ENCODE peak calls at places on chromosomes 2 and 18, in seven cellular contexts. W, D, N, B, Z, M and O are unnamed samples.

GRCh38 chr2:71776227-71776626 is 322.9 kb downstream of the DYSF start:
- DNase-seq in Z (no peak), B (no peak), N (no peak), D (no peak), M (no peak), W (no peak), O (no peak)

GRCh38 chr2:54954705-54955357 is 95.4 kb downstream of the RTN4 start:
- DNase-seq in M (no peak), D (no peak), W (no peak), Z (no peak), B (no peak), N (no peak), O (no peak)

GRCh38 chr2:74374509-74375205 is 5.5 kb downstream of the DCTN1 start:
- DNase-seq in B (peak; percentile 19), M (peak; percentile 72), N (peak; percentile 71), D (peak; percentile 78), W (peak; percentile 57), Z (no peak), O (no peak)

GRCh38 chr2:168116448-168116847 is 130.9 kb downstream of the STK39 start:
- DNase-seq in B (no peak), Z (no peak), N (no peak), D (no peak), M (peak; percentile 13), W (no peak), O (no peak)

GRCh38 chr2:86274918-86275275 is 62.5 kb downstream of the REEP1 start:
- DNase-seq in B (no peak), W (peak; percentile 89), D (no peak), M (peak; percentile 15), Z (no peak), N (peak; percentile 89), O (peak; percentile 15)

GRCh38 chr2:211823886-211824479 is 714.6 kb downstream of the ERBB4 start:
- DNase-seq in W (no peak), D (no peak), M (no peak), B (no peak), Z (no peak), N (no peak), O (no peak)

GRCh38 chr2:28346587-28346986 is 46.1 kb upstream of the FOSL2 start:
- DNase-seq in W (peak; percentile 58), N (no peak), B (no peak), M (peak; percentile 89), D (no peak), Z (no peak), O (peak; percentile 50)

GRCh38 chr2:217370391-217370790 is 510.5 kb upstream of the TNP1 start:
- DNase-seq in Z (no peak), M (peak; percentile 77), W (no peak), D (no peak), N (no peak), B (no peak), O (no peak)

GRCh38 chr2:85012855-85013254 is 41.9 kb downstream of the KCMF1 start:
- DNase-seq in D (no peak), W (no peak), B (no peak), Z (no peak), N (no peak), M (peak; percentile 33), O (no peak)
- H3K36me3 ChIP-seq in D (no peaks in the 10 kb centered on the region), W (no peaks in the 10 kb centered on the region), B (no peaks in the 10 kb centered on the region), Z (no peaks in the 10 kb centered on the region), N (peaks cover 1% of the 10 kb centered on the region), M (peaks cover 6% of the 10 kb centered on the region), O (peaks cover 30% of the 10 kb centered on the region)

GRCh38 chr2:130303142-130303541 is 39.6 kb upstream of the IMP4 start:
- DNase-seq in Z (no peak), N (no peak), D (no peak), W (no peak), B (no peak), M (no peak), O (no peak)
- H3K9me3 ChIP-seq in Z (no peaks in the 10 kb centered on the region), N (no peaks in the 10 kb centered on the region), D (no peaks in the 10 kb centered on the region), W (no peaks in the 10 kb centered on the region), B (no peaks in the 10 kb centered on the region), M (no peaks in the 10 kb centered on the region), O (no peaks in the 10 kb centered on the region)

GRCh38 chr2:191255271-191255670 is 10.1 kb downstream of the MYO1B start:
- DNase-seq in Z (no peak), W (no peak), D (no peak), M (peak; percentile 43), N (no peak), B (no peak), O (no peak)

GRCh38 chr2:191251014-191251413 is 5.8 kb downstream of the MYO1B start:
- DNase-seq in B (no peak), N (no peak), D (no peak), W (no peak), Z (no peak), M (no peak), O (no peak)

GRCh38 chr2:191255756-191256312 is 10.6 kb downstream of the MYO1B start:
- DNase-seq in B (no peak), N (no peak), Z (no peak), W (no peak), D (no peak), M (peak; percentile 40), O (no peak)

GRCh38 chr2:191250400-191250799 is 5.2 kb downstream of the MYO1B start:
- DNase-seq in B (no peak), Z (no peak), N (no peak), D (no peak), M (peak; percentile 69), W (no peak), O (no peak)

DNA sequence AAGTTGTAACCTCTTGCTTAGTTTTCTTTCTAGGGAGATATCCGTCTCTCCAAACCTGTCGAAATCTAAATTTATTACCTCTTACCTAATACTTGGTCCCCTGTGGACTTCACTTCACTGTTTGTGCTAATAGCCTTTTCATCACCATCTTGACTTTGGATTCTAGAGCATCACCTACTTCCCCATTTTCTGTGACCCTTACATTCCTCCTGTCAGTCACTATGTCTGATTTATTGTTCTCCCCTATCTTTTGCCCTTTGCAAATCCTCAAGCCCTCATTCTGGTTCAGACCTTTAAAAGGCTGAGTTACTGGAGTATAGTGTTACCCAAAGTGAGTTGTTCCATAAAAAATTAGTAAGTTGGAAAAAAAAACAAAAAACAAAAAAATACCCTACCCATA is 7.5 kb downstream of the MYO1B start:
- DNase-seq in M (no peak), D (no peak), Z (no peak), N (no peak), W (no peak), B (no peak), O (no peak)
- H3K36me3 ChIP-seq in M (peaks cover 13% of the 10 kb centered on the region), D (no peaks in the 10 kb centered on the region), Z (no peaks in the 10 kb centered on the region), N (no peaks in the 10 kb centered on the region), W (no peaks in the 10 kb centered on the region), B (no peaks in the 10 kb centered on the region), O (peaks cover 20% of the 10 kb centered on the region)

DNA sequence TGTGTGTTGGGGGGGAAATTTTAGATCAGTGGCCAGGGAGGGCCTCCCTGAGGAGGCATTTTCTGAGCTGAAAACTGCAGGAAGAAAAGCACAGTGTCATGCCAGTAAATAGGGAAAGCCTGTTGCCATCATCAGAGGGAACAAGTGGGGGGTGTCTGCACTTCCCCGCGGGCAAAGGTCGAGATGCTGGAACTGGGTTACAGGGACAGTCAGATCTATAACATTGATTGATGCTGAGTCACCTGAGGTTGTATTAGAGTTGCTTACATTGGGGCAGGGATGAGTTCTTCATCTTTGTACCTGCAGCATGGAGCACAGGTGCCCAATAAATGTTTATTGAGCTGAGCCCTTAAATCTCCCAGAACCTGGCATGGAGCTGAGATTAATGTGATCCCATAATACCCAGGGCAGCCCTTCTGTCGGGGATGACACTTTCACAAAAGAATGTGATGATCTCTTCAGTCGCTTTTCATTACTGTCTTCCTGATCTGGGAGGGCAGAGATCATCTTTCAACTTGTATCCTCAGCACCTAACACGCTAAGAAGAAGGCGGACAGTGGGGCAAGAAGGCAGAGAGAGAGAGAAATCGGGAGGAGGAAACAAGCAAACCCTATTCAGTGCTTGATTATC is 5.9 kb upstream of the RNF152 start:
- DNase-seq in N (no peak), B (no peak), D (no peak), M (no peak), Z (no peak), W (peak; percentile 45), O (no peak)
- H3K9me3 ChIP-seq in N (no peaks in the 10 kb centered on the region), B (no peaks in the 10 kb centered on the region), D (no peaks in the 10 kb centered on the region), M (no peaks in the 10 kb centered on the region), Z (no peaks in the 10 kb centered on the region), W (no peaks in the 10 kb centered on the region), O (no peaks in the 10 kb centered on the region)

GRCh38 chr2:44314354-44314753 is 39.1 kb downstream of the SLC3A1 start:
- DNase-seq in Z (no peak), B (no peak), N (no peak), W (no peak), D (no peak), M (no peak), O (no peak)
- H3K36me3 ChIP-seq in Z (no peaks in the 10 kb centered on the region), B (no peaks in the 10 kb centered on the region), N (no peaks in the 10 kb centered on the region), W (no peaks in the 10 kb centered on the region), D (no peaks in the 10 kb centered on the region), M (peaks cover 11% of the 10 kb centered on the region), O (peaks cover 86% of the 10 kb centered on the region)

GRCh38 chr2:10002087-10002486 is 41.3 kb upstream of the KLF11 start:
- DNase-seq in D (no peak), N (no peak), B (no peak), M (no peak), W (no peak), Z (no peak), O (no peak)

GRCh38 chr2:10002681-10003080 is 40.7 kb upstream of the KLF11 start:
- DNase-seq in D (no peak), B (no peak), N (no peak), Z (no peak), W (no peak), M (no peak), O (no peak)

GRCh38 chr2:10004836-10005235 is 38.5 kb upstream of the KLF11 start:
- DNase-seq in N (no peak), Z (no peak), B (no peak), M (no peak), W (no peak), D (no peak), O (no peak)

GRCh38 chr2:10004401-10004800 is 38.9 kb upstream of the KLF11 start:
- DNase-seq in D (no peak), N (no peak), M (no peak), W (no peak), Z (no peak), B (no peak), O (no peak)

DNA sequence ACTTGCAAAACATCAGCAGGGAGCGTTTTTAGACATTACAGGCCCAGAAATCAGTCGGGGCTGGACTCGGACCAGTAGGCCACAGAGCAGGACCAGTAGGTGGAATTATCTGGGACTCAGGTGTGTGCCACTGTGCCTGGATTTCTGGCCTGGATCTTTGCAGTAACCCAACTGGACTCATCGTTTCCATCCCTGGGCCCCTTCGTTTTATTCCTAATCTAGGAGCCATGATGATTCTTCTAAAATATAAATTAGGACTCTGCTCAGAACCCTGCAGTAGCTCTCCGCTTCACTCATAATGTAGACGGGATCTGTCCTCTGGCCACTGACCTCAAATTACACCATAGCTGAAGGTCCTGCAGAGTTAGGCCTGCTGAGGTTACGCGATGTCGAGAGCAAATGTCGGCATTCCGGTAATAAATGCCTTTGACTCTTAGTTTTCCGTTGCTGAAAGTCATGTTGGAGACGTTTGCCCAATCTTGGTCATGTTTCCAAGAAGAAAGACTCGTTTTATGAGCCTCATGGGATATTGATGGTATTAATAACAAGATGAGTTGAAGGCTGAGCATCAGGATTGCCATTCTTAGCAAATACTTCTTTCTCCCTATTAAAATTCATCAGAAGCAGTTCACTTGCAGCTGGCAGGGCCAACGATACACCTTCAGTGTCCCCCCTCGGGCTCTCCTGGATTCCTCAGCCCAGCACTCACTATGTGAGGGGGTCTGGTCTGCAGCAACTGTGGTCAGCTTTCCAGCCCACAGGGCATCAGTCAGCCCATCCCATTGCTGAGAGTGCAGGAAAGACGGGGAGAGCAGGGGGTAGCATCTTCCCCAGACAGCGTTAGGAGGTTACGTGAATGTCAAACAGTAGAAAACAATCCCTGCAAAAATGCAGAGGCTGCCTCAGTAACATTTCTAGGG is 39.9 kb upstream of the KLF11 start:
- DNase-seq in Z (no peak), W (no peak), B (no peak), D (no peak), N (no peak), M (no peak), O (no peak)
- H3K9me3 ChIP-seq in Z (no peaks in the 10 kb centered on the region), W (no peaks in the 10 kb centered on the region), B (no peaks in the 10 kb centered on the region), D (no peaks in the 10 kb centered on the region), N (no peaks in the 10 kb centered on the region), M (no peaks in the 10 kb centered on the region), O (no peaks in the 10 kb centered on the region)